ENCODE peak calls at places on chromosomes 4 and X, in ten cellular contexts. D is suprapubic skin, E is AG04449, C is cardiac fibroblast, V is transverse colon, A is heart left ventricle, J is right lobe of liver, Z is cardiac muscle cell, Q is fibroblast of mammary gland, F is psoas muscle. L is an unnamed sample.

GRCh38 chrX:43559643-43560042 is 96.5 kb upstream of the MAOA start:
- DNase-seq in F (peak; percentile 12), E (no peak), J (no peak), V (peak; percentile 65), D (peak; percentile 55), Q (peak; percentile 57), Z (peak; percentile 61), A (peak; percentile 24), C (peak; percentile 63), L (peak; percentile 59)

GRCh38 chr4:159400782-159401712 is 298.2 kb downstream of the RAPGEF2 start:
- DNase-seq in A (peak; percentile 48), F (no peak), E (peak; percentile 41), D (no peak), C (peak; percentile 29), Z (peak; percentile 38), V (no peak), Q (peak; percentile 87), J (no peak), L (peak; percentile 23)

GRCh38 chr4:76562851-76563803 is 128.1 kb downstream of the SHROOM3 start:
- DNase-seq in C (no peak), V (no peak), D (no peak), E (no peak), J (no peak), Q (no peak), Z (no peak), A (no peak), F (no peak), L (no peak)

GRCh38 chr4:106338671-106339070 is 22.3 kb downstream of the AIMP1 start:
- DNase-seq in Q (no peak), J (no peak), V (no peak), F (no peak), A (no peak), D (no peak), C (no peak), Z (no peak), E (no peak), L (no peak)

GRCh38 chrX:69076084-69076483 is 89.2 kb downstream of the PJA1 start:
- DNase-seq in D (peak; percentile 2), V (no peak), A (no peak), Q (no peak), F (no peak), C (no peak), J (no peak), Z (no peak), E (no peak), L (no peak)

GRCh38 chr4:24071612-24072372 is 181.9 kb upstream of the PPARGC1A start:
- DNase-seq in E (no peak), V (no peak), Q (no peak), A (no peak), D (no peak), J (no peak), C (no peak), Z (no peak), F (no peak), L (no peak)

GRCh38 chr4:152165851-152166250 is 370.0 kb downstream of the FBXW7 start:
- DNase-seq in F (no peak), A (no peak), E (no peak), Z (no peak), C (no peak), J (no peak), V (no peak), D (no peak), Q (no peak), L (no peak)

GRCh38 chr4:38563703-38564490 is 100.1 kb upstream of the KLF3 start:
- DNase-seq in V (no peak), F (no peak), E (no peak), A (no peak), Z (no peak), Q (no peak), D (no peak), C (peak; percentile 14), J (no peak), L (peak; percentile 89)

GRCh38 chr4:129900430-129900953 is 804.5 kb downstream of the C4orf33 start:
- DNase-seq in A (no peak), E (no peak), F (no peak), V (no peak), J (peak; percentile 72), Z (no peak), D (no peak), C (no peak), Q (no peak), L (no peak)

GRCh38 chr4:3513807-3514206 is 18.4 kb downstream of the LRPAP1 start:
- DNase-seq in J (peak; percentile 53), A (peak; percentile 16), F (no peak), Q (no peak), E (no peak), V (no peak), D (no peak), Z (no peak), C (no peak), L (no peak)

GRCh38 chr4:4446434-4446833 is 59.5 kb downstream of the NSG1 start:
- DNase-seq in Q (no peak), D (no peak), A (no peak), E (no peak), F (no peak), V (no peak), Z (no peak), C (no peak), J (no peak), L (no peak)

GRCh38 chr4:86388252-86388651 is 28.4 kb upstream of the MAPK10 start:
- DNase-seq in A (no peak), J (no peak), V (no peak), F (no peak), D (no peak), C (no peak), Q (no peak), Z (no peak), E (no peak), L (no peak)

GRCh38 chr4:46844325-46844917 is 64.6 kb downstream of the COX7B2 start:
- DNase-seq in Q (peak; percentile 53), E (peak; percentile 7), D (no peak), C (peak; percentile 72), V (peak; percentile 12), F (no peak), J (no peak), A (no peak), Z (peak; percentile 75), L (peak; percentile 52)

GRCh38 chrX:40055495-40055894 is 42.3 kb downstream of the BCOR start:
- DNase-seq in C (no peak), F (no peak), A (no peak), V (no peak), Q (peak; percentile 17), D (no peak), Z (no peak), E (no peak), J (no peak), L (no peak)

GRCh38 chrX:21655901-21656586 is 2.1 kb downstream of the KLHL34 start:
- DNase-seq in E (no peak), V (no peak), F (peak; percentile 15), Z (no peak), A (peak; percentile 24), C (no peak), D (no peak), J (no peak), Q (no peak), L (no peak)

GRCh38 chr4:188372051-188372450 is 232.8 kb downstream of the TRIML1 start:
- DNase-seq in A (no peak), V (no peak), F (no peak), J (no peak), Q (peak; percentile 49), E (peak; percentile 7), Z (no peak), D (no peak), C (peak; percentile 8), L (no peak)

GRCh38 chrX:43741843-43742573 is 85.9 kb downstream of the MAOA start:
- DNase-seq in D (no peak), Z (peak; percentile 76), C (peak; percentile 85), E (no peak), Q (peak; percentile 82), J (no peak), V (no peak), A (no peak), F (no peak), L (no peak)

GRCh38 chrX:115622534-115622933 is 61.6 kb downstream of the PLS3 start:
- DNase-seq in F (no peak), J (no peak), D (no peak), E (no peak), Q (no peak), Z (no peak), C (no peak), V (no peak), A (no peak), L (no peak)

DNA sequence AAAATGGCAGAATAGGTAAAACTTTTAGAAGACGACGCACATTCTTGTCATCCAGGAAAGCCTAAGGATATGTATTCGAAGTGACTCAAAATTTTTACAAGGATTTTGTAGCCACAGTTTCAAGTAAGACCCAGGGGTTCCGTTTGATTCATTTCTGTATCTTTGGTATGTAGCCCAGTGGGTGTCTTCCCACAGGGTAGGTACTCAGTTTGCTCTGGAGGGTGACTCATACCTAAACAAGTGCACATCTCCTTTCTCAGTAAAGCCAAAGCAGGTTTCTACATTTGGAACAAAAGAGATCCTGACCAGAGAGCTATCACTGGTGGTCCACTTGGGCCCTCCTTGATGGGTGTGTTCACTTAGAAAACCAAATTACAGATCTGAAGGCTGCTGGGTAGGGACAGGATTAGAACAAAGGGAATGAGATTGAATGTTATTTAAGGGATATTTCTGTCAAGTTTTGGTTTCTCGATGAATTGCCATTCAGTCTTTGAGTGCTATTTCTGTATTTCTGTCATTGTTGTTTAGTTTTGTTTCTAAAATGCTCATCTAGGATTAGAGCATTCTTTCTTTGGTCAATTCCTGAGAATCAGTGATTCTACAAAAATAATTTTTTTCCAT is 56.1 kb downstream of the PLS3 start:
- DNase-seq in Q (peak; percentile 68), F (no peak), Z (peak; percentile 30), J (no peak), C (peak; percentile 20), D (no peak), A (no peak), V (no peak), E (no peak), L (no peak)
- H3K4me3 ChIP-seq in Q (no peak overlapping the region), F (no peak overlapping the region), Z (no peak overlapping the region), J (no peak overlapping the region), C (no peak overlapping the region), D (no peak overlapping the region), A (no peak overlapping the region), V (no peak overlapping the region), E (no peak overlapping the region), L (no peak overlapping the region)

GRCh38 chrX:29231800-29232199 is 644.6 kb downstream of the IL1RAPL1 start:
- DNase-seq in E (no peak), Q (peak; percentile 8), V (no peak), J (no peak), A (no peak), Z (peak; percentile 15), C (peak; percentile 26), F (no peak), D (no peak), L (no peak)
- TF ChIP-seq CTCF in E (no peak), Q (peak; percentile 29), V (no peak), J (peak; percentile 50), A (no peak), Z (peak; percentile 47), C (peak; percentile 36), F (peak; percentile 8), D (no peak), L (no peak)

GRCh38 chrX:79364306-79364705 is 2.8 kb downstream of the ITM2A start:
- DNase-seq in D (no peak), V (no peak), F (no peak), E (no peak), Z (no peak), Q (no peak), J (no peak), A (no peak), C (no peak), L (no peak)
- H3K4me3 ChIP-seq in D (peak overlapping the region; percentile 5), V (no peak overlapping the region), F (no peak overlapping the region), E (no peak overlapping the region), Z (no peak overlapping the region), Q (no peak overlapping the region), J (no peak overlapping the region), A (peak overlapping the region; percentile 23), C (no peak overlapping the region), L (no peak overlapping the region)

GRCh38 chrX:88425739-88426138 is 321.3 kb upstream of the CPXCR1 start:
- DNase-seq in V (no peak), A (no peak), Q (peak; percentile 0), C (peak; percentile 4), J (no peak), F (no peak), Z (no peak), D (no peak), E (no peak), L (no peak)
- TF ChIP-seq CTCF in V (no peak), A (no peak), Q (no peak), C (no peak), J (peak; percentile 57), F (no peak), Z (no peak), D (no peak), E (no peak), L (no peak)

L was measured in WERI-Rb-1.